ENCODE peak calls at places on chromosomes 13 and 19, in ten cellular contexts. One of them, this sample, is unnamed.

GRCh38 chr19:39448271-39448670 is 2.9 kb downstream of the SUPT5H start:
- DNase-seq in tibial nerve: no peak
- DNase-seq in upper lobe of left lung: no peak
- DNase-seq in ovary: no peak
- DNase-seq in H54: peak; percentile 75
- DNase-seq in lower leg skin: no peak
- DNase-seq in prostate gland: no peak
- DNase-seq in breast epithelium: no peak
- DNase-seq in Peyer's patch: peak; percentile 77
- DNase-seq in heart left ventricle: no peak
- DNase-seq in this sample: no peak

GRCh38 chr19:7705387-7706187 is 3.7 kb upstream of the FCER2 start:
- DNase-seq in H54: no peak
- DNase-seq in lower leg skin: peak; percentile 37
- DNase-seq in Peyer's patch: peak; percentile 94
- DNase-seq in heart left ventricle: peak; percentile 42
- DNase-seq in prostate gland: peak; percentile 6
- DNase-seq in ovary: no peak
- DNase-seq in tibial nerve: peak; percentile 19
- DNase-seq in breast epithelium: peak; percentile 18
- DNase-seq in upper lobe of left lung: peak; percentile 78
- DNase-seq in this sample: no peak

GRCh38 chr19:7772752-7773291 is 9.8 kb downstream of the CLEC4M start:
- DNase-seq in lower leg skin: no peak
- DNase-seq in tibial nerve: no peak
- DNase-seq in Peyer's patch: no peak
- DNase-seq in H54: no peak
- DNase-seq in ovary: no peak
- DNase-seq in upper lobe of left lung: no peak
- DNase-seq in heart left ventricle: no peak
- DNase-seq in prostate gland: no peak
- DNase-seq in breast epithelium: no peak
- DNase-seq in this sample: no peak

GRCh38 chr13:69565334-69565733 is 542.3 kb upstream of the ATXN8OS start:
- DNase-seq in upper lobe of left lung: no peak
- DNase-seq in Peyer's patch: no peak
- DNase-seq in prostate gland: no peak
- DNase-seq in heart left ventricle: no peak
- DNase-seq in breast epithelium: no peak
- DNase-seq in tibial nerve: no peak
- DNase-seq in lower leg skin: no peak
- DNase-seq in H54: peak; percentile 20
- DNase-seq in ovary: no peak
- DNase-seq in this sample: no peak

GRCh38 chr19:17075860-17076538 is 422 bp downstream of the MYO9B start:
- DNase-seq in prostate gland: no peak
- DNase-seq in H54: no peak
- DNase-seq in breast epithelium: peak; percentile 44
- DNase-seq in lower leg skin: peak; percentile 35
- DNase-seq in heart left ventricle: peak; percentile 42
- DNase-seq in ovary: no peak
- DNase-seq in tibial nerve: no peak
- DNase-seq in upper lobe of left lung: peak; percentile 45
- DNase-seq in Peyer's patch: peak; percentile 61
- DNase-seq in this sample: peak; percentile 66

GRCh38 chr19:33132425-33132824 is 511 bp downstream of the WDR88 start:
- DNase-seq in H54: no peak
- DNase-seq in prostate gland: no peak
- DNase-seq in Peyer's patch: no peak
- DNase-seq in ovary: no peak
- DNase-seq in lower leg skin: no peak
- DNase-seq in tibial nerve: no peak
- DNase-seq in upper lobe of left lung: no peak
- DNase-seq in heart left ventricle: no peak
- DNase-seq in breast epithelium: no peak
- DNase-seq in this sample: peak; percentile 41

GRCh38 chr13:51742611-51743010 is 61.4 kb downstream of the DHRS12 start:
- DNase-seq in breast epithelium: no peak
- DNase-seq in upper lobe of left lung: no peak
- DNase-seq in tibial nerve: no peak
- DNase-seq in prostate gland: no peak
- DNase-seq in heart left ventricle: no peak
- DNase-seq in ovary: no peak
- DNase-seq in Peyer's patch: no peak
- DNase-seq in lower leg skin: no peak
- DNase-seq in H54: no peak
- DNase-seq in this sample: no peak

GRCh38 chr13:114249062-114249461 is 14.4 kb downstream of the CDC16 start:
- DNase-seq in H54: no peak
- DNase-seq in breast epithelium: no peak
- DNase-seq in tibial nerve: no peak
- DNase-seq in lower leg skin: no peak
- DNase-seq in prostate gland: no peak
- DNase-seq in Peyer's patch: no peak
- DNase-seq in ovary: no peak
- DNase-seq in upper lobe of left lung: no peak
- DNase-seq in heart left ventricle: no peak
- DNase-seq in this sample: no peak

GRCh38 chr13:82147526-82147925 is 1734.7 kb downstream of the SLITRK1 start:
- DNase-seq in lower leg skin: no peak
- DNase-seq in heart left ventricle: no peak
- DNase-seq in upper lobe of left lung: no peak
- DNase-seq in H54: no peak
- DNase-seq in tibial nerve: no peak
- DNase-seq in breast epithelium: no peak
- DNase-seq in Peyer's patch: no peak
- DNase-seq in ovary: no peak
- DNase-seq in prostate gland: no peak
- DNase-seq in this sample: no peak

GRCh38 chr13:112392719-112393118 is 16.6 kb downstream of the SPACA7 start:
- DNase-seq in tibial nerve: no peak
- DNase-seq in lower leg skin: no peak
- DNase-seq in upper lobe of left lung: no peak
- DNase-seq in breast epithelium: no peak
- DNase-seq in heart left ventricle: no peak
- DNase-seq in prostate gland: no peak
- DNase-seq in Peyer's patch: no peak
- DNase-seq in ovary: no peak
- DNase-seq in H54: no peak
- DNase-seq in this sample: no peak

DNA sequence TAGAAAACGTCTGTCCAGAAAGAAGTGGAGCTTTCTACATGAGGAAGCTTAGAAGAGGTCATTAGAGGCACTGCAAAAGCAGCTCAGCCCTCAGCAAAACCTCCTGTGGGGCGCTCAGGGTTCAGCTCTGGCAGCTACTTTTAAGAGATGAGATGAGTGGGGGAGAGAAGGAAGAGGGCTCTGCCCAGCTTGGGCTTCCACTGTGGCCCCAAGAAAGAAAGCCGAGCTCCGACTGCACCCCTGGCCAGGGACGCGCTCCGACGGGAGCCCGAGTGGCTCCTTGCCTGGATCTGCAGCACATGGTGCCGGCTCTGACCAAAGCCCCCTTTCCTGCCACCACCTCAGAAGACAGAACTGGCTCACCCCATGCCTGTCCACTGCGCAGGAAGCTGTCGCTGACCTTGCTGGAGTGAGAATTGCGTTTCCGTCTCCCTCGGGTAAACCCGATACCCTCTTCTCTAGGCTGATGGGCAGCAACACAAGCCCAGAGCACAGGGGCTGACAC is 36.4 kb downstream of the NAXD start:
- DNase-seq in prostate gland: no peak
- DNase-seq in heart left ventricle: no peak
- DNase-seq in lower leg skin: no peak
- DNase-seq in ovary: no peak
- DNase-seq in H54: no peak
- DNase-seq in tibial nerve: no peak
- DNase-seq in breast epithelium: no peak
- DNase-seq in Peyer's patch: no peak
- DNase-seq in upper lobe of left lung: no peak
- DNase-seq in this sample: no peak
- TF ChIP-seq POLR2A in prostate gland: no peak
- TF ChIP-seq POLR2A in heart left ventricle: no peak
- TF ChIP-seq POLR2A in lower leg skin: no peak
- TF ChIP-seq POLR2A in ovary: no peak
- TF ChIP-seq POLR2A in H54: no peak
- TF ChIP-seq POLR2A in tibial nerve: no peak
- TF ChIP-seq POLR2A in breast epithelium: no peak
- TF ChIP-seq POLR2A in Peyer's patch: no peak
- TF ChIP-seq POLR2A in upper lobe of left lung: no peak
- TF ChIP-seq POLR2A in this sample: no peak

GRCh38 chr19:48396010-48396870 is 2.8 kb downstream of the GRIN2D start:
- DNase-seq in Peyer's patch: no peak
- DNase-seq in prostate gland: no peak
- DNase-seq in ovary: no peak
- DNase-seq in lower leg skin: no peak
- DNase-seq in tibial nerve: no peak
- DNase-seq in H54: no peak
- DNase-seq in breast epithelium: no peak
- DNase-seq in heart left ventricle: no peak
- DNase-seq in upper lobe of left lung: no peak
- DNase-seq in this sample: no peak

GRCh38 chr19:48396871-48397176 is 3.4 kb downstream of the GRIN2D start:
- DNase-seq in prostate gland: no peak
- DNase-seq in tibial nerve: no peak
- DNase-seq in upper lobe of left lung: no peak
- DNase-seq in Peyer's patch: no peak
- DNase-seq in heart left ventricle: no peak
- DNase-seq in lower leg skin: no peak
- DNase-seq in breast epithelium: no peak
- DNase-seq in ovary: no peak
- DNase-seq in H54: no peak
- DNase-seq in this sample: no peak

GRCh38 chr19:48397263-48397635 is 3.8 kb downstream of the GRIN2D start:
- DNase-seq in heart left ventricle: no peak
- DNase-seq in upper lobe of left lung: no peak
- DNase-seq in ovary: no peak
- DNase-seq in breast epithelium: no peak
- DNase-seq in tibial nerve: no peak
- DNase-seq in H54: no peak
- DNase-seq in Peyer's patch: no peak
- DNase-seq in lower leg skin: no peak
- DNase-seq in prostate gland: no peak
- DNase-seq in this sample: no peak

GRCh38 chr19:48398329-48399235 is 5.1 kb downstream of the GRIN2D start:
- DNase-seq in prostate gland: peak; percentile 44
- DNase-seq in heart left ventricle: peak; percentile 79
- DNase-seq in Peyer's patch: peak; percentile 78
- DNase-seq in breast epithelium: peak; percentile 48
- DNase-seq in lower leg skin: peak; percentile 69
- DNase-seq in upper lobe of left lung: peak; percentile 74
- DNase-seq in H54: no peak
- DNase-seq in tibial nerve: peak; percentile 47
- DNase-seq in ovary: peak; percentile 78
- DNase-seq in this sample: peak; percentile 75

DNA sequence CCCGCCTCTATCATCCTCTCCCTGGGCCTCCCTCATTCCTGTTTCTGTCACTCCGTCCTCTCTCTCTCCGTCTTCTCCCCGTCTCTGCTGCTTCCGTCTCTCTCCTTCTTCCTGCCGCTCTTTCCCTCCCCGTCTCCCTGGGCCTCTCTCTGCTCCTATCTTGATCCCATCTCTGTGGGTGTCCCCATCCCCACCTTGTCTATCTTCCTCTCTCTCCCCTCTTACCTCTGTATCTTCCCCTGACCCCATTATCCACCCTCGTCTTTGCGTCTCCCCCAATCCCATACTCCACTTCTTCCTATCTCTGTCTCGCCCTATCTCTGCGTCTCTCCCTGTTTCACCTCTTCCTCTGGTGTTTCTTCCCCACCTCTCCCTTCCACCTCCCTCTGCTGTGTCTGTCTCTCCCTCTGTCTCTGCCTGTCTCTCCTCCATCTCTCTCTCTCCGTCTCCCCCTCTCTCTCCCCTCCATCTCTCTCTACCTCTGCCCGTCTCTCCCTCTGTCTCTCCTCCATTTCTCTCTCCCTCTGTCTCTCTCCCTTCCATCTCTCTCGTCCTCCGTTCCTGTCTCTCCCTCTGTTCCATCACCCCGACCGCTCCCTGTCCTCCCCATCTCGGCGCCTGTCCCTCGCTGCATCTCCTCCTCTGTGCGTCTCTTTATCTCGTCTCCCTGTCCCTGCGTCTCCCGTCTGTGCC is 4.3 kb downstream of the GRIN2D start:
- DNase-seq in Peyer's patch: no peak
- DNase-seq in breast epithelium: no peak
- DNase-seq in prostate gland: no peak
- DNase-seq in tibial nerve: no peak
- DNase-seq in lower leg skin: no peak
- DNase-seq in upper lobe of left lung: no peak
- DNase-seq in heart left ventricle: no peak
- DNase-seq in H54: no peak
- DNase-seq in ovary: no peak
- DNase-seq in this sample: no peak
- TF ChIP-seq POLR2A in Peyer's patch: no peak
- TF ChIP-seq POLR2A in breast epithelium: no peak
- TF ChIP-seq POLR2A in prostate gland: no peak
- TF ChIP-seq POLR2A in tibial nerve: no peak
- TF ChIP-seq POLR2A in lower leg skin: no peak
- TF ChIP-seq POLR2A in upper lobe of left lung: no peak
- TF ChIP-seq POLR2A in heart left ventricle: no peak
- TF ChIP-seq POLR2A in H54: no peak
- TF ChIP-seq POLR2A in ovary: no peak
- TF ChIP-seq POLR2A in this sample: no peak

GRCh38 chr19:18170714-18171255 is 2.8 kb upstream of the IFI30 start:
- DNase-seq in Peyer's patch: peak; percentile 70
- DNase-seq in breast epithelium: no peak
- DNase-seq in upper lobe of left lung: peak; percentile 68
- DNase-seq in lower leg skin: no peak
- DNase-seq in heart left ventricle: peak; percentile 57
- DNase-seq in ovary: peak; percentile 58
- DNase-seq in prostate gland: no peak
- DNase-seq in tibial nerve: no peak
- DNase-seq in H54: no peak
- DNase-seq in this sample: no peak
- TF ChIP-seq POLR2A in Peyer's patch: no peak
- TF ChIP-seq POLR2A in breast epithelium: no peak
- TF ChIP-seq POLR2A in upper lobe of left lung: no peak
- TF ChIP-seq POLR2A in lower leg skin: no peak
- TF ChIP-seq POLR2A in heart left ventricle: no peak
- TF ChIP-seq POLR2A in ovary: no peak
- TF ChIP-seq POLR2A in prostate gland: no peak
- TF ChIP-seq POLR2A in tibial nerve: no peak
- TF ChIP-seq POLR2A in H54: no peak
- TF ChIP-seq POLR2A in this sample: peak; percentile 54

DNA sequence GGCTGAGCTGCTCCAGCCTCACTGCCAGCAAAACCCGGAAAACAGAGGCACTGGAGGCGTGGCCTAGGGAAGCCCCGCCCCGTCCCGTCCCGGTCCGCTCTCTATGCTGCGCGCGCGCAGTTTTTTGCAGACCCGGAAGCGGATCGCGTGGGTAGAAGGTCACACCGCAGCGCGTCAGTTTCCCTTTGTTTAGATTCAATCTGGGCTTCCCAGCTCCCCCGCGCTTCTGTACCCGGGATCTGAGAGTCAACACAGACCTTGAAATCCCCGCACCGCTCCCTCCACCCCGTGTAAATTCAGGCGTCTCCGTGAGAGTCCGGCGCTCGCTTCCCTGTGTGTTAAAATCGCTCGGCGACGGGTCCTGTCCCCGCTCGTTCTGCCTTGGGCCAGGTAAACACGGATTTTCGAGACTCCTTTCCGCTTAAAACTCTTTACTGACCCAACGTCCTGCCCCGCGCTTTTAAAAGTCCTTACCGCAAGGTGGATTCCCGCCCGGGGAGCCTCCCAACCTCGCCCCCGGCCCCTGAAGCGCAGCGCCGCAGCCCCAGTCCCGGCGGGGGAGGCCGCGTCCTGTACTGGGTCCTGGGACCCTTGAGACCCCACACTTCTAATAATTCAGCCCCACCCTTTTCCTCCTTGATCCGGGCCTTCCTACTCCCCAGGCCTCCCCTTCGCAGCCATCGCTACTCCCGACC is at the start of gene ZNF610:
- DNase-seq in prostate gland: peak; percentile 83
- DNase-seq in upper lobe of left lung: peak; percentile 81
- DNase-seq in lower leg skin: peak; percentile 79
- DNase-seq in tibial nerve: peak; percentile 76
- DNase-seq in H54: peak; percentile 68
- DNase-seq in heart left ventricle: peak; percentile 92
- DNase-seq in breast epithelium: peak; percentile 80
- DNase-seq in Peyer's patch: peak; percentile 75
- DNase-seq in ovary: peak; percentile 96
- DNase-seq in this sample: peak; percentile 77
- TF ChIP-seq POLR2A in prostate gland: peak; percentile 53
- TF ChIP-seq POLR2A in upper lobe of left lung: no peak
- TF ChIP-seq POLR2A in lower leg skin: no peak
- TF ChIP-seq POLR2A in tibial nerve: peak; percentile 16
- TF ChIP-seq POLR2A in H54: no peak
- TF ChIP-seq POLR2A in heart left ventricle: peak; percentile 78
- TF ChIP-seq POLR2A in breast epithelium: peak; percentile 29
- TF ChIP-seq POLR2A in Peyer's patch: peak; percentile 47
- TF ChIP-seq POLR2A in ovary: peak; percentile 57
- TF ChIP-seq POLR2A in this sample: no peak